ENCODE peak calls at places on chromosome 2, in five cellular contexts. G is breast epithelium, V is sigmoid colon, Y is spleen, P is HCT116. M is an unnamed sample.

GRCh38 chr2:212905640-212906201 is 245.7 kb downstream of the IKZF2 start:
- DNase-seq in Y (no peak), G (no peak), V (no peak), P (no peak), M (no peak)

GRCh38 chr2:237160271-237160934 is 74.7 kb downstream of the COPS8 start:
- DNase-seq in G (no peak), P (no peak), V (no peak), Y (no peak), M (no peak)

GRCh38 chr2:64825831-64826496 is 163.2 kb upstream of the SLC1A4 start:
- DNase-seq in V (no peak), Y (no peak), G (no peak), P (no peak), M (no peak)

GRCh38 chr2:23134726-23135125 is 250.3 kb upstream of the KLHL29 start:
- DNase-seq in Y (no peak), G (no peak), V (no peak), P (no peak), M (no peak)

GRCh38 chr2:85430780-85431601 is 12.5 kb downstream of the SH2D6 start:
- DNase-seq in P (no peak), V (no peak), Y (no peak), G (no peak), M (no peak)

GRCh38 chr2:230995821-230996220 is at the start of gene SPATA3:
- DNase-seq in P (no peak), V (no peak), G (no peak), Y (no peak), M (no peak)

GRCh38 chr2:165698621-165698946 is 95.5 kb downstream of the GALNT3 start:
- DNase-seq in P (peak), V (no peak), G (no peak), Y (no peak), M (peak)

GRCh38 chr2:212354382-212354781 is 184.2 kb downstream of the ERBB4 start:
- DNase-seq in Y (no peak), P (no peak), V (no peak), G (no peak), M (no peak)

GRCh38 chr2:69777778-69778089 is 35.8 kb downstream of the ANXA4 start:
- DNase-seq in Y (no peak), G (no peak), P (no peak), V (no peak), M (no peak)

GRCh38 chr2:34602262-34602661 is 1003.2 kb upstream of the FAM98A start:
- DNase-seq in Y (no peak), G (no peak), V (no peak), P (no peak), M (no peak)

GRCh38 chr2:96869281-96869823 is 528 bp downstream of the SEMA4C start:
- DNase-seq in Y (peak), P (peak), V (peak), G (peak), M (peak)

GRCh38 chr2:237487496-237487895 is 445 bp downstream of the MLPH start:
- DNase-seq in G (peak), Y (peak), V (no peak), P (no peak), M (peak)

GRCh38 chr2:63819256-63819655 is 22.4 kb upstream of the UGP2 start:
- DNase-seq in V (no peak), Y (no peak), G (no peak), P (no peak), M (no peak)

GRCh38 chr2:36741188-36741587 is 44.7 kb downstream of the VIT start:
- DNase-seq in G (no peak), V (no peak), Y (no peak), P (no peak), M (no peak)

GRCh38 chr2:86622409-86622877 is 1.2 kb downstream of the RNF103 start:
- DNase-seq in P (no peak), Y (peak), G (peak), V (peak), M (peak)

GRCh38 chr2:128436498-128437180 is 118.0 kb upstream of the HS6ST1 start:
- DNase-seq in G (no peak), V (no peak), Y (peak), P (no peak), M (no peak)
- TF ChIP-seq POLR2A in G (no peak), V (no peak), Y (no peak), P (no peak), M (no peak)

GRCh38 chr2:28595323-28595722 is 99.5 kb downstream of the PLB1 start:
- DNase-seq in G (no peak), P (no peak), Y (no peak), V (no peak), M (no peak)

GRCh38 chr2:28594029-28594368 is 98.1 kb downstream of the PLB1 start:
- DNase-seq in P (no peak), V (no peak), G (no peak), Y (no peak), M (no peak)

GRCh38 chr2:28592481-28592880 is 96.6 kb downstream of the PLB1 start:
- DNase-seq in P (no peak), Y (peak), V (peak), G (peak), M (no peak)

GRCh38 chr2:28593356-28593755 is 97.5 kb downstream of the PLB1 start:
- DNase-seq in V (no peak), G (peak), Y (peak), P (no peak), M (no peak)

GRCh38 chr2:28594369-28595108 is 98.7 kb downstream of the PLB1 start:
- DNase-seq in Y (peak), G (peak), V (peak), P (peak), M (peak)
- TF ChIP-seq POLR2AphosphoS5 in Y (peak), G (peak), V (peak), P (peak), M (peak)

DNA sequence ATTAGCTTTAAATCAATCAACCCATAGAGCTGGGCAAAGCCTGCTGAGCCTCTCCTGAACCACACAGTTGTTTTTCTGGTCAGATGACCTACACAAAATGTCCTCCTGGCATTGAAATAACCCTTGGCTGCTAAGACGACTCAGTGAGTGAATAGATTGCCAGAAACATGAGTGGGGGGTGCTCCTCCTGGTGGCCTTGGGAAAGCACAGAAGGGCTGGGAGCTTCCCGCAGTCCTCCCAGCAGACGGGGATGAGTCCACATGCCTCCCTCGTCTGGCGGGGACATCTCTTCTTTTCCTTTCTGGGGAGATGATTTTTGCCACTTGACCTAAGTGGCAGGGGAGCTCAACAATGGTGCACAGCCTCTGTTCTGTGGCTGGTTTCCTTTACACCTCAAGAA is 15.0 kb downstream of the MAL start:
- DNase-seq in Y (no peak), V (peak), P (no peak), G (no peak), M (no peak)
- H3K27ac ChIP-seq in Y (no peak), V (peak), P (no peak), G (no peak), M (peak)

GRCh38 chr2:112055833-112056625 is 960 bp downstream of the TMEM87B start:
- DNase-seq in V (peak), P (no peak), Y (no peak), G (no peak), M (peak)

GRCh38 chr2:112050311-112050710 is 4.8 kb upstream of the TMEM87B start:
- DNase-seq in Y (no peak), V (no peak), G (no peak), P (no peak), M (no peak)

GRCh38 chr2:112056626-112056987 is 1.5 kb downstream of the TMEM87B start:
- DNase-seq in V (no peak), P (no peak), Y (no peak), G (no peak), M (no peak)

GRCh38 chr2:112055110-112055832 is at the start of gene TMEM87B:
- DNase-seq in P (peak), V (peak), G (peak), Y (peak), M (peak)

GRCh38 chr2:112053917-112054846 is 887 bp upstream of the TMEM87B start:
- DNase-seq in Y (peak), V (peak), P (peak), G (peak), M (peak)
- TF ChIP-seq POLR2A in Y (no peak), V (no peak), P (peak), G (no peak), M (no peak)

GRCh38 chr2:217801115-217801531 is 201.7 kb downstream of the TNS1 start:
- DNase-seq in G (peak), Y (no peak), V (peak), P (no peak), M (no peak)
- TF ChIP-seq POLR2AphosphoS5 in G (no peak), Y (peak), V (peak), P (no peak), M (no peak)

DNA sequence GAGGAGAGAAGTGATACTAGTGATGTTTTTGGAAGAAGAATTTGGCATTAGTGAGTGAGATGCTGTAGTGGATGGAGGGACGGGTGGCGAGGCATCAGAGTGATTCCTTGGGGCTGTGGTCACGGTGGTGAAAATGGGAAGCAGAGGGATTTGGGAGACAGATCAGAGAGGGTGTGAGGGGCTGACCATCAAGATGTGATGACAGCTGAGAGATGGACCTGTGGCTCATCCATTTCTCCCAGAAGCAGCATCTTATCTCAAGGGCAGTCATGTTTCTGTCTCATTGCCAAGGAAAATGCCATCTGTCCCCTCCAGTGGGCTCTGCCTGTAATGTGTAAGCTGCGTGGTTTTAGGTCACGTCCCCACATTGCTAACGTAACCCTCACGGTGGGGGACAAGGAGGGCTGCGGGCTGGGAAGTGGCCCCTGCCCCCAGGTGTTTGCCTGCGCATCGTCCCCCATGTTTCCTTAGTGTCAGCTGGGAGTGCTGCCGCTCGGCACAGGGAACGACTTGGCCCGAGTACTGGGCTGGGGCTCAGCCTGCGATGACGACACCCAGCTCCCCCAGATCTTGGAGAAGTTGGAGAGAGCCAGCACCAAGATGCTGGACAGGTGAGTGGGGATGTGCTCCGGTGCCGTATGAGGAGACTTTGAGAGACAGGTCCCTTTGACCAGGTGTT is 91.0 kb downstream of the DGKD start:
- DNase-seq in Y (peak), G (no peak), P (no peak), V (peak), M (no peak)
- H3K27ac ChIP-seq in Y (no peak), G (no peak), P (no peak), V (no peak), M (peak)

GRCh38 chr2:12949406-12949805 is 232.7 kb downstream of the TRIB2 start:
- DNase-seq in Y (no peak), V (no peak), P (no peak), G (no peak), M (no peak)
- TF ChIP-seq POLR2A in Y (no peak), V (no peak), P (no peak), G (no peak), M (no peak)

GRCh38 chr2:31233216-31233615 is 736 bp upstream of the EHD3 start:
- DNase-seq in G (no peak), P (no peak), Y (no peak), V (no peak), M (no peak)

GRCh38 chr2:31235504-31235902 is 1.6 kb downstream of the EHD3 start:
- DNase-seq in Y (no peak), G (no peak), P (no peak), V (no peak), M (no peak)

GRCh38 chr2:31234690-31235503 is 945 bp downstream of the EHD3 start:
- DNase-seq in Y (no peak), G (no peak), P (no peak), V (no peak), M (no peak)

GRCh38 chr2:31232586-31232985 is 1.4 kb upstream of the EHD3 start:
- DNase-seq in G (no peak), Y (no peak), P (no peak), V (no peak), M (no peak)

DNA sequence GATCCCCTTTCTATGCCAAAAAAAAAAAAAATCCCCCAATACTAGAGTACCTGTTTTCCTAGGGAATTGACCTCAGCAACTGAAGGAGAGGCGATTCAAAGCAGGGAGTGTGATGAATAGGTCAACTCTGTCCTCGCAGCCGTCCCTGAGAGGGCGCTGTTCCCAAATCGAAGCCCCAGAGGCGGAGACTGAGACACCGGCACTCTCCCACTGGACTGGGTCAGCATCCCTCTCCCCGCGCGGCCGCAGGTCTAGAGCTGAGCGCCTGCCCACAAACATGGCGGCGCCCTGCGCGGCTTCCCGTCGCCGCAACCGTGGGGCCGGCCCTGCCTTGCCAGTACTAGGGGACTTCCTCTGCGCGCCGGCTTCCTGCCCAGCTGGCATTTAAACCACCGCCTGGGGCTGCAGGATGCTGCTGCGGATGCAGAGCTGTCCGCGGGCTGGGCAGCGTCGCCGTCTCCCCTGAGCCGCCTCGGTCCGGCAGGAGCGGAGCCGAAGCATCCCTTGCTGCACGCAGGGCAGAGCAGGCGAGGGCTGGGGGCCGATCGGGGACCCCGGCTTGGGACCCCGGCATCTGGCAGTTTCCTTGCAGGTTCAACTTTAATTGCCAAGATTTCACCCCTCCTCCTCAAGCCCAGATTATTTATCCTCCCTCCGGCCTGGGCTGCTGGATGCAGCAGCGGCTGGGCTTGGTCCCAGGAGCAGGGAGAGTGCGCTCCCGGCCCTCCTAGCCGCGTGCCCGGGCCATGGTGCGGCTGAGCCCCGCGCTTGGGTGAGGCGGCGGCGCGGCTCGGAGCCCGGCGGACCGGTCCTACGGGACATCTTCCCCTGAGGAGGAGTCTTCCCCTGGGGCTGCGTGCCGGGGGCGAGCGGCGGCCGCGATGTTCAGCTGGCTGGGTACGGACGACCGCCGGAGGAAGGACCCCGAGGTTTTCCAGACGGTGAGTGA is at the start of gene EHD3:
- DNase-seq in V (peak), P (no peak), G (peak), Y (peak), M (peak)
- TF ChIP-seq POLR2AphosphoS5 in V (peak), P (no peak), G (peak), Y (peak), M (peak)

GRCh38 chr2:223868005-223868404 is 30.6 kb upstream of the AP1S3 start:
- DNase-seq in G (no peak), P (no peak), V (no peak), Y (no peak), M (no peak)
- H3K27ac ChIP-seq in G (no peak), P (no peak), V (no peak), Y (no peak), M (no peak)